ENCODE peak calls at places on chromosomes 6 and 20, in ten cellular contexts. P is Calu3; H is GF-D8; O is heart right ventricle; R is kidney tubule cell; S is lower leg skin; F is kidney epithelial cell; Q is stimulated activated CD8-positive, alpha-beta memory T cell treated with anti-CD3 and anti-CD28 coated beads, Interleukin-4, amount 100 ng/mL, for 24 hours; E is brain microvascular endothelial cell; K is left cardiac atrium. I is an unnamed sample.

GRCh38 chr6:54958446-54958845 is 111.9 kb downstream of the FAM83B start:
- DNase-seq in P (no peak), H (no peak), O (no peak), R (no peak), S (no peak), F (no peak), Q (no peak), E (no peak), K (no peak), I (no peak)

GRCh38 chr6:109379706-109380105 is 2.6 kb downstream of the CD164 start:
- DNase-seq in P (no peak), H (no peak), O (no peak), R (peak), S (no peak), F (no peak), Q (no peak), E (peak), K (no peak), I (no peak)

GRCh38 chr6:24576452-24576851 is 69.5 kb downstream of the KIAA0319 start:
- DNase-seq in P (no peak), H (no peak), O (no peak), R (no peak), S (no peak), F (no peak), Q (no peak), E (no peak), K (no peak), I (no peak)

GRCh38 chr6:53306819-53307347 is 41.9 kb downstream of the ELOVL5 start:
- DNase-seq in P (peak), H (no peak), O (no peak), R (peak), S (no peak), F (peak), Q (no peak), E (no peak), K (no peak), I (peak)

GRCh38 chr6:12311106-12311505 is 20.9 kb downstream of the EDN1 start:
- DNase-seq in P (peak), H (no peak), O (no peak), R (peak), S (no peak), F (no peak), Q (no peak), E (no peak), K (no peak), I (no peak)

GRCh38 chr20:52190437-52191131 is 995 bp downstream of the ZFP64 start:
- DNase-seq in P (peak), H (peak), O (no peak), R (peak), S (peak), F (no peak), Q (peak), E (peak), K (peak), I (peak)

GRCh38 chr6:104606361-104606760 is 253.4 kb downstream of the HACE1 start:
- DNase-seq in P (no peak), H (no peak), O (no peak), R (peak), S (no peak), F (no peak), Q (no peak), E (no peak), K (no peak), I (no peak)

GRCh38 chr6:158596861-158597260 is 37.0 kb downstream of the TMEM181 start:
- DNase-seq in P (no peak), H (no peak), O (no peak), R (no peak), S (no peak), F (no peak), Q (no peak), E (no peak), K (no peak), I (peak)

GRCh38 chr20:19726126-19726525 is 31.9 kb upstream of the RIN2 start:
- DNase-seq in P (no peak), H (no peak), O (no peak), R (peak), S (no peak), F (no peak), Q (no peak), E (peak), K (no peak), I (no peak)

GRCh38 chr20:46631212-46631869 is 19.9 kb downstream of the SLC13A3 start:
- DNase-seq in P (peak), H (peak), O (no peak), R (peak), S (peak), F (no peak), Q (no peak), E (peak), K (no peak), I (no peak)

GRCh38 chr6:105607624-105608392 is 204.9 kb upstream of the PREP start:
- DNase-seq in P (no peak), H (no peak), O (no peak), R (peak), S (no peak), F (no peak), Q (no peak), E (no peak), K (no peak), I (no peak)

GRCh38 chr6:66605011-66605410 is 898.0 kb upstream of the EYS start:
- DNase-seq in P (no peak), H (no peak), O (no peak), R (no peak), S (no peak), F (no peak), Q (no peak), E (no peak), K (no peak), I (no peak)

GRCh38 chr6:35087361-35088280 is 53.5 kb downstream of the TCP11 start:
- DNase-seq in P (no peak), H (no peak), O (no peak), R (no peak), S (peak), F (no peak), Q (no peak), E (no peak), K (no peak), I (no peak)

GRCh38 chr6:1406306-1407058 is 17.1 kb downstream of the FOXF2 start:
- DNase-seq in P (no peak), H (no peak), O (no peak), R (no peak), S (peak), F (no peak), Q (no peak), E (peak), K (no peak), I (no peak)

GRCh38 chr6:151413372-151414145 is 22.2 kb upstream of the ZBTB2 start:
- DNase-seq in P (no peak), H (no peak), O (no peak), R (no peak), S (no peak), F (no peak), Q (no peak), E (no peak), K (no peak), I (peak)

GRCh38 chr6:42338573-42339218 is 113.0 kb downstream of the TRERF1 start:
- DNase-seq in P (peak), H (peak), O (no peak), R (peak), S (no peak), F (peak), Q (no peak), E (peak), K (no peak), I (no peak)